ENCODE peak calls at places on chromosomes 7 and 10, in ten cellular contexts. J is upper lobe of left lung; B is H9; R is CD4-positive, CD25-positive, alpha-beta regulatory T cell; G is IMR-90; K is SK-N-MC; V is naive thymus-derived CD4-positive, alpha-beta T cell; M is mammary epithelial cell; A is adrenal gland; O is left lung. H is an unnamed sample.

GRCh38 chr10:102523250-102524029 is 19.7 kb downstream of the SUFU start:
- DNase-seq in K (no peak), B (no peak), J (no peak), G (peak), M (no peak), R (no peak), O (no peak), A (peak), V (no peak), H (no peak)

GRCh38 chr10:17199351-17199804 is 2.1 kb downstream of the TRDMT1 start:
- DNase-seq in A (no peak), K (no peak), B (no peak), M (peak), R (no peak), J (no peak), O (no peak), G (peak), V (no peak), H (no peak)

GRCh38 chr7:2018786-2019692 is 213.7 kb downstream of the MAD1L1 start:
- DNase-seq in G (peak), B (no peak), M (no peak), A (peak), K (peak), O (peak), J (peak), R (no peak), V (no peak), H (no peak)

GRCh38 chr7:41466760-41467384 is 236.0 kb downstream of the INHBA start:
- DNase-seq in V (no peak), B (no peak), G (no peak), A (no peak), M (no peak), R (no peak), O (no peak), J (no peak), K (no peak), H (no peak)

GRCh38 chr7:27192546-27193334 is 7.2 kb downstream of the HOXA13 start:
- DNase-seq in V (no peak), J (peak), A (no peak), O (peak), G (no peak), B (peak), R (no peak), M (no peak), K (no peak), H (no peak)

GRCh38 chr7:131501930-131502685 is 54.3 kb downstream of the PODXL start:
- DNase-seq in O (no peak), K (no peak), R (no peak), B (no peak), J (no peak), A (no peak), V (no peak), M (no peak), G (no peak), H (no peak)

GRCh38 chr7:16345979-16346958 is 75.1 kb downstream of the CRPPA start:
- DNase-seq in O (no peak), R (no peak), G (peak), M (peak), A (no peak), J (no peak), V (no peak), B (no peak), K (no peak), H (peak)

GRCh38 chr7:24827589-24827988 is 70.3 kb upstream of the GSDME start:
- DNase-seq in J (no peak), V (no peak), K (no peak), R (no peak), O (no peak), G (peak), B (no peak), A (no peak), M (peak), H (no peak)

GRCh38 chr7:32163141-32163806 is 93.1 kb upstream of the PDE1C start:
- DNase-seq in J (peak), R (no peak), M (peak), K (no peak), O (no peak), B (no peak), G (peak), V (no peak), A (peak), H (peak)

GRCh38 chr10:93461807-93462178 is 20.3 kb downstream of the MYOF start:
- DNase-seq in M (peak), O (no peak), V (no peak), A (no peak), B (no peak), J (no peak), G (peak), K (no peak), R (no peak), H (no peak)

GRCh38 chr7:40401406-40401805 is 266.6 kb downstream of the SUGCT start:
- DNase-seq in J (no peak), R (no peak), M (no peak), G (no peak), A (no peak), K (no peak), O (no peak), V (no peak), B (no peak), H (no peak)

GRCh38 chr7:151249034-151249731 is 689 bp upstream of the SMARCD3 start:
- DNase-seq in B (no peak), R (peak), A (peak), J (peak), G (peak), O (peak), V (no peak), M (peak), K (no peak), H (no peak)

GRCh38 chr7:137628211-137628610 is 218.6 kb downstream of the DGKI start:
- DNase-seq in R (no peak), B (no peak), A (no peak), M (no peak), V (no peak), K (no peak), G (peak), O (no peak), J (no peak), H (no peak)

GRCh38 chr10:72035488-72035887 is 52.9 kb downstream of the SPOCK2 start:
- DNase-seq in R (no peak), K (no peak), G (no peak), B (no peak), O (no peak), J (no peak), M (no peak), V (no peak), A (no peak), H (no peak)

GRCh38 chr7:879093-879492 is 2.7 kb downstream of the GET4 start:
- DNase-seq in J (peak), R (no peak), V (no peak), M (no peak), K (no peak), A (peak), B (no peak), G (no peak), O (peak), H (no peak)
- H3K27ac ChIP-seq in J (no peak), R (no peak), V (no peak), M (no peak), K (no peak), A (peak), B (no peak), G (no peak), O (no peak), H (no peak)

GRCh38 chr7:6178273-6179029 is 94.0 kb downstream of the CYTH3 start:
- DNase-seq in V (no peak), M (no peak), J (peak), R (no peak), K (no peak), A (peak), O (no peak), G (no peak), B (no peak), H (no peak)
- H3K27ac ChIP-seq in V (no peak), M (no peak), J (no peak), R (no peak), K (no peak), A (no peak), O (no peak), G (no peak), B (no peak), H (no peak)

GRCh38 chr7:100544386-100544785 is 5.4 kb downstream of the AGFG2 start:
- DNase-seq in K (no peak), B (no peak), G (no peak), R (no peak), M (no peak), A (no peak), J (no peak), V (no peak), O (no peak), H (no peak)

GRCh38 chr7:100546129-100546867 is 7.3 kb downstream of the AGFG2 start:
- DNase-seq in K (no peak), O (no peak), G (no peak), M (no peak), R (peak), J (no peak), B (no peak), V (no peak), A (no peak), H (no peak)

GRCh38 chr7:100543586-100543985 is 4.6 kb downstream of the AGFG2 start:
- DNase-seq in G (no peak), R (no peak), B (no peak), K (no peak), M (no peak), O (no peak), J (no peak), A (no peak), V (no peak), H (no peak)

GRCh38 chr7:100545636-100546128 is 6.7 kb downstream of the AGFG2 start:
- DNase-seq in R (no peak), A (peak), B (peak), J (no peak), K (no peak), O (no peak), G (peak), M (peak), V (peak), H (peak)

DNA sequence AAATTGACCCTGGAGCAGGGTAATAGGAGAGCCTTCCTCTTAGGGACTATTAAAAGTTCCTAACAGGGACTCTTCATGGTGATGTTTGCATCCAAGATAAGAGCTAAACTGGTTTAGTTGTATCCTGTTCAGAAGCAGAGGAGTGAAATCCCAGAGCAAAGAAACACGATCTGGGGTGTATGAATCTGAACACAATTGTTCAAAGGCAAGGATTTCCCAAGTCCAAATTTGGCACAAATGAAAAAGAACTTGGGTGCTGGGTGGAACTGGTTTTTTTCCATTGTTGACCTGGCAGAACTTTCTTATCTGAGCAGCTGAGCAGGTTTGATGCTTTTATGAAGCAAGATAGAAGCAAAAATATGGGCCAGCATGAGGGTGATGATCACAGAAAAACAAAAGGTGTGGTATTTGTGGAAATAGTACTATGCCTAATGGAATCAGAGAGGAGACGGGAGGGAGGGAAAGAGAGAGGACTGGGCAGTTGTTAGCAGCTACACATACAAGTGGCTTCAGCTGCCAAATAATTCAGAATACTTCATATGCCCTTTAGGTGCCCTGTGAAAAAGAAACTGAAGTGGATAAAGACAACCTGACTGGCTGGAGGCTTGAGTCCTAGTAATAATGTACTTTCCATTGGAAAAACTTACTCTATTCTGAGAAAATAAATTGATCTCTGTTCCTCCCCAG is 6.1 kb downstream of the AGFG2 start:
- DNase-seq in M (peak), J (no peak), V (no peak), R (no peak), O (no peak), B (no peak), A (no peak), K (no peak), G (peak), H (no peak)
- H3K27ac ChIP-seq in M (peak), J (peak), V (peak), R (peak), O (peak), B (no peak), A (peak), K (no peak), G (peak), H (peak)

GRCh38 chr10:122468923-122469781 is 7.8 kb downstream of the HTRA1 start:
- DNase-seq in B (no peak), A (peak), J (no peak), G (peak), K (no peak), V (no peak), R (no peak), M (peak), O (no peak), H (peak)
- H3K27ac ChIP-seq in B (no peak), A (peak), J (peak), G (peak), K (no peak), V (no peak), R (no peak), M (peak), O (peak), H (peak)

GRCh38 chr7:30562909-30563308 is 31.8 kb upstream of the GARS1 start:
- DNase-seq in R (no peak), O (no peak), K (no peak), A (no peak), G (no peak), B (no peak), V (no peak), J (no peak), M (no peak), H (no peak)

GRCh38 chr7:30561389-30561788 is 33.3 kb upstream of the GARS1 start:
- DNase-seq in V (no peak), O (no peak), M (no peak), B (no peak), K (no peak), R (no peak), A (no peak), J (no peak), G (no peak), H (no peak)

GRCh38 chr7:30562498-30562897 is 32.2 kb upstream of the GARS1 start:
- DNase-seq in J (no peak), K (no peak), O (no peak), G (peak), B (no peak), R (no peak), M (no peak), A (no peak), V (no peak), H (no peak)

GRCh38 chr7:30564243-30564892 is 30.3 kb upstream of the GARS1 start:
- DNase-seq in O (peak), J (no peak), M (peak), K (peak), A (peak), B (peak), G (peak), V (peak), R (peak), H (peak)

DNA sequence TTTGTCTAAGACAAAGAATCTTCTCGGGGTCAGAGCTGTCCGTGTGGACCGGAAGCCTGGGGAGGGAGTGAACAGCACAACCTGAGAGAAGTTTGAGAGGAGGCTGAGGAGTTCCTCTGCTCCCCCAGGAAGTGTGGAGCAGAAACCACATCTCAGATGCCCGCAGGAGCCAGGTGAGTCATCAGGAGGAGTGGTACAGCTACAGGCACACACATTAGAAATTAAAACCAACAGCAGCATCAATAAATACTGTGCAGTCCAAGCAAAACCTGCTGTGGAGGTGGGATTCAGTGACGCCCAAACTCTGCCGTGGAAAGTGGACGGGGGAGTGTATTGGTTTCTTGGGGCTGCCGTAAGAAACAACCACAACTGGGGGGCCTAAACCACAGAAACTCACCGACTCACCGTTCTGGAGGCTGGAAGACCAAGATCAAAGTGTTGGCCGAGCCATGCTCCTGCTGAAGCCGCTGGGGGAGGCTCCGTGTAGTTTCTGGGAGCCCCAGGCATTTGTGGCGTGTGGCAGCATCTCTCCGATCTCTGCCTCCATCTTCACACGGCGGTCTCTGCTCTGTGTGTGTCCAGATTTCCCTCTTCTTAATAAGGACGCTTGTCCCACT is 31.2 kb upstream of the GARS1 start:
- DNase-seq in V (no peak), A (no peak), K (no peak), O (no peak), J (no peak), M (peak), G (peak), B (no peak), R (no peak), H (no peak)
- H3K27ac ChIP-seq in V (no peak), A (no peak), K (no peak), O (no peak), J (no peak), M (peak), G (no peak), B (no peak), R (no peak), H (peak)

GRCh38 chr7:55533729-55534080 is 38.6 kb downstream of the VOPP1 start:
- DNase-seq in R (no peak), O (no peak), G (no peak), V (no peak), J (no peak), B (no peak), A (no peak), M (no peak), K (no peak), H (no peak)
- H3K27ac ChIP-seq in R (peak), O (peak), G (no peak), V (no peak), J (peak), B (no peak), A (peak), M (peak), K (no peak), H (peak)

DNA sequence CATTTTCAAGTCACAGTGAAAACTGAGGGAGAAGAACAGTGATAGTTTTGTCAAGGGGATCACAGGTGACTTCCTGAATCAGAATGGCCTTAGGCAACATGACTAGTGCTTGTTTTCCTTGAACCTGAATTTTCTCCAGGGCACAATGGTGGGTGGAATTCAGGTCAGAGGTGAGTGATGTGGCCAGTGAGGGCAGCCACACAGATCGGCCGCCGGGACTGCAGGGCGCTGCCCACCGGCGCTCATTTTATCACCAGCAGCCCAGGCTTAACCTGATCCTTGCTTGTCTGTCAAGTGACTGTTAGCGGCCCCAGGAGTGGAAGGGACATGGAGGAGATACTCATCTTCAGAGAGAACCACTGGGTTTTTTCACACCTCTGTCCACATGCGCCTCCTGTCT is 108.5 kb downstream of the DOCK1 start:
- DNase-seq in V (no peak), G (no peak), R (no peak), A (no peak), O (no peak), K (no peak), B (no peak), M (peak), J (peak), H (no peak)
- H3K27ac ChIP-seq in V (no peak), G (no peak), R (no peak), A (no peak), O (no peak), K (no peak), B (no peak), M (no peak), J (no peak), H (peak)

GRCh38 chr10:69232736-69233135 is 12.6 kb downstream of the HKDC1 start:
- DNase-seq in J (no peak), G (no peak), O (no peak), K (no peak), M (no peak), V (no peak), R (peak), A (no peak), B (no peak), H (no peak)
- H3K27ac ChIP-seq in J (no peak), G (no peak), O (no peak), K (no peak), M (no peak), V (peak), R (peak), A (no peak), B (no peak), H (peak)

DNA sequence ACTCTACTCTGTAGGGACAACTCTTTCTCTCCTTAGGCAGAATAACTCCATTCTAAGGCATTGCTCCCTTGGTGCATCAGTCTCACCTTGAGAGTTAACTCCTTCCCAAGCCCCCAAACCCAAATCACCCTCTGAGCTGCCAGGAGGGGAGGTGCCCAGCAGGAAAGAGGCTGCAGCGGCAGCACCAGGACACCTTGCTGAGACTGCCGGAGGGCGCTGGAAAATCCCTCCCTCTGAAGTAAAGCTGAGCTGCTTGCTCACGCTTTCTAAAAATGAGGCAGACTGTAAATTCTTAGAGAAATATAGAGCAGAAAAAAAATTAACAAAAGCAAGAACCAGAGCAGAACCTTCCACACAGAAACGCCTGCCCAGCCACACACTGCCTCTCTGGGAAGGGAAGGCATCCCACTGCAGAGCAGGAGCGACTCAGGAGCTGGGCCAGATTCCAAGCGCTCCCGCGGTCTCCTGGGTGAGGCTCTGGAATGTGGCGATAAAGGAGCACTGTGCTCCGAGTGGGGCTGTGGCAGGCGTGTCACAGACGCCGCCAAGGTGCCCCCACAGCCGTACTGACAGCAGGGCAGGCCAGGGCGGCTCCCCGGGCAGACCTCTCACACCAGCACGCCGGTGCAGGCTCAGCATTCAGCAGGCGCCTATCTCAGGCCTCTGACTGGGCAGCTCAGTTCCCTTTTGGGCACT is 202.1 kb downstream of the TNS3 start:
- DNase-seq in J (peak), G (peak), A (peak), M (peak), R (no peak), O (peak), K (no peak), B (peak), V (no peak), H (no peak)
- H3K27ac ChIP-seq in J (peak), G (peak), A (no peak), M (no peak), R (no peak), O (peak), K (no peak), B (no peak), V (no peak), H (peak)